ENCODE peak calls at places on chromosome 19, in ten cellular contexts. B is SK-N-SH, N is tibial nerve, Y is HCT116, G is uterus, P is breast epithelium, F is tibial artery, L is thoracic aorta, K is HAP-1, H is Peyer's patch. S is an unnamed sample. For H3K9me3 and H3K27me3, the result is how much of the 10 kb centered on the place peaks cover.

GRCh38 chr19:2888739-2889224 is 11.9 kb upstream of the ZNF57 start:
- DNase-seq in B (no peak), N (no peak), Y (no peak), G (peak), P (no peak), F (peak), L (no peak), K (no peak), H (peak), S (peak)

GRCh38 chr19:18975011-18975410 is 34.0 kb upstream of the HOMER3 start:
- DNase-seq in B (no peak), N (no peak), Y (no peak), G (no peak), P (no peak), F (no peak), L (no peak), K (no peak), H (no peak), S (no peak)

GRCh38 chr19:55638864-55639359 is 1.9 kb upstream of the ZNF580 start:
- DNase-seq in B (peak), N (no peak), Y (no peak), G (no peak), P (no peak), F (no peak), L (no peak), K (peak), H (no peak), S (no peak)

GRCh38 chr19:49663224-49663623 is 2.4 kb downstream of the IRF3 start:
- DNase-seq in B (no peak), N (no peak), Y (no peak), G (no peak), P (no peak), F (no peak), L (no peak), K (no peak), H (no peak), S (no peak)

GRCh38 chr19:29145756-29146155 is 67.2 kb downstream of the UQCRFS1 start:
- DNase-seq in B (no peak), N (no peak), Y (no peak), G (no peak), P (no peak), F (no peak), L (no peak), K (no peak), H (no peak), S (no peak)

GRCh38 chr19:30679789-30680188 is 307.6 kb downstream of the ZNF536 start:
- DNase-seq in B (no peak), N (no peak), Y (no peak), G (no peak), P (no peak), F (no peak), L (no peak), K (no peak), H (no peak), S (no peak)

GRCh38 chr19:34667349-34668076 is 9.4 kb downstream of the SCGB2B2 start:
- DNase-seq in B (no peak), N (no peak), Y (no peak), G (no peak), P (no peak), F (no peak), L (no peak), K (no peak), H (no peak), S (no peak)

GRCh38 chr19:50202962-50203280 is 501 bp upstream of the MYH14 start:
- DNase-seq in B (no peak), N (no peak), Y (no peak), G (no peak), P (no peak), F (no peak), L (no peak), K (no peak), H (no peak), S (no peak)

GRCh38 chr19:19542507-19542906 is 4.4 kb downstream of the CILP2 start:
- DNase-seq in B (no peak), N (no peak), Y (no peak), G (no peak), P (no peak), F (no peak), L (no peak), K (no peak), H (no peak), S (no peak)

GRCh38 chr19:45448887-45449299 is 18.9 kb upstream of the FOSB start:
- DNase-seq in B (no peak), N (no peak), Y (no peak), G (no peak), P (no peak), F (no peak), L (no peak), K (no peak), H (peak), S (no peak)

GRCh38 chr19:14111486-14111885 is 6.1 kb downstream of the PRKACA start:
- DNase-seq in B (no peak), N (no peak), Y (no peak), G (no peak), P (no peak), F (no peak), L (no peak), K (no peak), H (no peak), S (no peak)

GRCh38 chr19:8459520-8460260 is 14.9 kb downstream of the HNRNPM start:
- DNase-seq in B (no peak), N (no peak), Y (no peak), G (no peak), P (no peak), F (no peak), L (no peak), K (no peak), H (no peak), S (no peak)

GRCh38 chr19:36196249-36196648 is 18.2 kb downstream of the ZNF565 start:
- DNase-seq in B (no peak), N (no peak), Y (no peak), G (no peak), P (no peak), F (no peak), L (no peak), K (no peak), H (no peak), S (no peak)

GRCh38 chr19:33309826-33310225 is 7.5 kb upstream of the CEBPA start:
- DNase-seq in B (no peak), N (no peak), Y (no peak), G (no peak), P (no peak), F (no peak), L (no peak), K (no peak), H (peak), S (no peak)

GRCh38 chr19:30968210-30968609 is 381.0 kb downstream of the TSHZ3 start:
- DNase-seq in B (no peak), N (no peak), Y (no peak), G (no peak), P (no peak), F (no peak), L (no peak), K (no peak), H (no peak), S (no peak)

GRCh38 chr19:11175920-11176319 is 20.3 kb upstream of the SPC24 start:
- DNase-seq in B (no peak), N (no peak), Y (no peak), G (no peak), P (no peak), F (no peak), L (no peak), K (no peak), H (no peak), S (no peak)

GRCh38 chr19:36111200-36111539 is 227 bp downstream of the OVOL3 start:
- DNase-seq in B (no peak), N (no peak), Y (no peak), G (no peak), P (no peak), F (no peak), L (no peak), K (no peak), H (no peak), S (no peak)

GRCh38 chr19:16682539-16682938 is 21.6 kb downstream of the TMEM38A start:
- DNase-seq in B (no peak), N (no peak), Y (no peak), G (no peak), P (no peak), F (no peak), L (no peak), K (no peak), H (no peak), S (no peak)

GRCh38 chr19:29630661-29631060 is 24.6 kb downstream of the POP4 start:
- DNase-seq in B (peak), N (no peak), Y (no peak), G (no peak), P (no peak), F (no peak), L (no peak), K (no peak), H (peak), S (no peak)

DNA sequence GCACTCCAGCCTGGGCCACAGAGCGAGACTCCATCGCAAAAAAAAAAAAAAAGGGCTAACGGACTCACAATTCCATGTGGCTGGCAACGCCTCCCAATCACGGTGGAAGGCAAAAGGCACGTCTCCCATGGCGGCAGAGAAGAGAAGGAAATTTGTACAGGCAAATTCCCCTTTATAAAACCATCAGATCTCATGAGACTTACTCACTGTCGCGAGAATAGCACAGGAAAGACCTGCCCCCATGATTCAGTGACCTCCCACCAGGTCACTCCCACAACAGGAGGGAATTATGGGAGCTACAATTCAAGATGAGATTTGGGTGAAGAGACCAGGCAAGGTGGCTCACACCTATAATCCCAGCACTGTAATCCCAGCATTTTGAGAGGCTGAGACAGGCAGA is 18.7 kb upstream of the NMRK2 start:
- DNase-seq in B (no peak), N (no peak), Y (peak), G (no peak), P (no peak), F (no peak), L (no peak), K (no peak), H (no peak), S (no peak)
- H3K4me3 ChIP-seq in B (no peak), N (no peak), Y (no peak), G (no peak), P (no peak), F (no peak), L (no peak), K (peak), H (no peak), S (no peak)

GRCh38 chr19:57552432-57552831 is 7.2 kb downstream of the ZNF550 start:
- DNase-seq in B (no peak), N (no peak), Y (no peak), G (no peak), P (no peak), F (no peak), L (no peak), K (no peak), H (no peak), S (no peak)

DNA sequence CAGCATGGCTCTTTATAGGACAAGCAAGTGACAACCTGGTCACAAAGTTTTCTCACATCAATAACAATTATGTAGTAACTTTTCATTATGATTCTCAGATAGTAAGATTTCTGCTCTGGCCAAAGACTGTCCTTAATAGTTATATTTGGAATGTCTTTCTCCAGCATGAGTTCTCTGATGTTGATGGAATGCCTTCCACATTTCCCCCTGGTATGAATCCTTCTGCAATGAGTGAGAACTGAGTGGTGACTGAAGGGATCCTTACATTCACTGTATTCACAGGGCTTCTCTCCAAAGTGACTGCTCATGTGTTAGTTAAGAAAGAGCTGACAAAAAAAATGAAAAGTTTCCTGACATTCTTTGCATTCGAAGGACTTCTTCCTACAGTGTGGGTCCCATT is 13.2 kb downstream of the ZNF550 start:
- DNase-seq in B (no peak), N (no peak), Y (no peak), G (no peak), P (no peak), F (no peak), L (no peak), K (no peak), H (no peak), S (no peak)
- H3K9me3 ChIP-seq in B (under half), N (half or more), Y (under half), G (half or more), P (half or more), F (half or more), L (half or more), K (under half), H (under half), S (half or more)

GRCh38 chr19:42279148-42279901 is 10.3 kb downstream of the CIC start:
- DNase-seq in B (no peak), N (no peak), Y (no peak), G (no peak), P (no peak), F (no peak), L (no peak), K (no peak), H (peak), S (no peak)
- H3K27me3 ChIP-seq in B (under half), N (under half), Y (under half), G (under half), P (under half), F (under half), L (under half), K (under half), H (under half), S (under half)

GRCh38 chr19:1445185-1445931 is 4.6 kb upstream of the APC2 start:
- DNase-seq in B (peak), N (peak), Y (no peak), G (peak), P (peak), F (peak), L (no peak), K (peak), H (peak), S (peak)
- H3K4me3 ChIP-seq in B (peak), N (peak), Y (peak), G (no peak), P (peak), F (peak), L (peak), K (peak), H (peak), S (peak)

GRCh38 chr19:38869836-38870607 is 8.1 kb downstream of the RINL start:
- DNase-seq in B (peak), N (peak), Y (no peak), G (peak), P (peak), F (peak), L (no peak), K (peak), H (peak), S (peak)
- H3K9me3 ChIP-seq in B (under half), N (under half), Y (under half), G (under half), P (under half), F (under half), L (under half), K (under half), H (under half), S (under half)

GRCh38 chr19:39264306-39265290 is 3.6 kb upstream of the IFNL2 start:
- DNase-seq in B (no peak), N (no peak), Y (no peak), G (no peak), P (no peak), F (no peak), L (no peak), K (no peak), H (peak), S (no peak)

GRCh38 chr19:39263912-39264305 is 4.3 kb upstream of the IFNL2 start:
- DNase-seq in B (no peak), N (no peak), Y (no peak), G (no peak), P (no peak), F (no peak), L (no peak), K (no peak), H (peak), S (no peak)

GRCh38 chr19:39265321-39265916 is 2.8 kb upstream of the IFNL2 start:
- DNase-seq in B (no peak), N (no peak), Y (no peak), G (no peak), P (no peak), F (no peak), L (no peak), K (no peak), H (peak), S (no peak)

GRCh38 chr19:39262496-39262895 is 5.7 kb upstream of the IFNL2 start:
- DNase-seq in B (no peak), N (no peak), Y (no peak), G (no peak), P (no peak), F (no peak), L (no peak), K (no peak), H (no peak), S (no peak)

DNA sequence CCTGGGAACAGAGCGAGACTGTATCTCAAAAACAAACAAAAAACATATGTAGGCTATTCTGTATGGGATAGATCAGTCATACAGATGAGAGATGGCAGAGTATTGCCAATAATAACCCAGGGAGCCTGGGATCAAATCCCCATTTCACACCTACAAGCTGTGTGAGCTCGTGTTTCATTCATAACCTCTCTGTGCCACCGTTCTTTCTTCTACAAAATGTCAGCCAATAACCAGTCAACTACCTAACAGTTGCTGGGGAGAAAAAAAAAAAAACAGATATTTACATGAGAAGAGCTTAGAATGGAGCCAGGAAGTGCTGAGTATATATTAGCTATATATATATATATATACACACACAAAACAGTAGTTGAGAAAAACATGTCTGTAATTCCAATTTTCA is 6.5 kb upstream of the IFNL2 start:
- DNase-seq in B (no peak), N (no peak), Y (no peak), G (no peak), P (no peak), F (no peak), L (no peak), K (no peak), H (no peak), S (no peak)
- H3K27me3 ChIP-seq in B (under half), N (half or more), Y (under half), G (under half), P (under half), F (under half), L (under half), K (under half), H (under half), S (half or more)

GRCh38 chr19:47353307-47353712 is 4.2 kb downstream of the DHX34 start:
- DNase-seq in B (peak), N (no peak), Y (no peak), G (no peak), P (no peak), F (no peak), L (no peak), K (no peak), H (peak), S (peak)

GRCh38 chr19:47350599-47350998 is 1.5 kb downstream of the DHX34 start:
- DNase-seq in B (no peak), N (no peak), Y (no peak), G (no peak), P (no peak), F (no peak), L (no peak), K (no peak), H (no peak), S (no peak)

GRCh38 chr19:47352095-47352494 is 3.0 kb downstream of the DHX34 start:
- DNase-seq in B (peak), N (no peak), Y (no peak), G (no peak), P (no peak), F (no peak), L (no peak), K (no peak), H (no peak), S (no peak)

GRCh38 chr19:47348819-47349795 is at the start of gene DHX34:
- DNase-seq in B (peak), N (peak), Y (peak), G (peak), P (peak), F (peak), L (peak), K (peak), H (peak), S (peak)

GRCh38 chr19:47351545-47351944 is 2.4 kb downstream of the DHX34 start:
- DNase-seq in B (peak), N (no peak), Y (peak), G (no peak), P (no peak), F (no peak), L (no peak), K (no peak), H (no peak), S (no peak)
- H3K4me3 ChIP-seq in B (no peak), N (no peak), Y (no peak), G (no peak), P (no peak), F (no peak), L (no peak), K (no peak), H (no peak), S (no peak)